ENCODE peak calls at places on chromosome 18, in ten cellular contexts. T, K, X, F, C, S, V, E, B and O are unnamed samples. For H3K4me1, the result is how much of the 10 kb centered on the place peaks cover.

GRCh38 chr18:56967032-56967431 is 179.9 kb upstream of the BOD1L2 start:
- DNase-seq in C (no peak), B (no peak), S (no peak), X (no peak), V (no peak), T (no peak), K (no peak), F (no peak), E (no peak), O (no peak)

GRCh38 chr18:65628390-65628789 is 122.4 kb upstream of the CDH7 start:
- DNase-seq in S (no peak), B (no peak), K (no peak), T (no peak), F (no peak), E (no peak), C (no peak), V (no peak), X (no peak), O (no peak)

GRCh38 chr18:59270689-59271257 is 2.5 kb downstream of the RAX start:
- DNase-seq in E (no peak), X (no peak), C (no peak), T (no peak), K (no peak), S (no peak), B (no peak), V (no peak), F (no peak), O (no peak)

GRCh38 chr18:68969027-68969426 is 171.1 kb downstream of the CCDC102B start:
- DNase-seq in B (no peak), V (no peak), E (no peak), F (no peak), C (no peak), T (no peak), K (no peak), X (no peak), S (no peak), O (no peak)

GRCh38 chr18:21706386-21706865 is 1.9 kb upstream of the ABHD3 start:
- DNase-seq in T (no peak), K (no peak), X (no peak), E (no peak), V (no peak), B (no peak), C (no peak), S (no peak), F (no peak), O (no peak)

GRCh38 chr18:58668897-58669296 is 2.4 kb upstream of the MALT1 start:
- DNase-seq in K (peak), X (peak), S (no peak), T (no peak), E (no peak), B (no peak), V (peak), C (peak), F (no peak), O (no peak)

GRCh38 chr18:64201781-64202180 is 52.9 kb upstream of the LINC00305 start:
- DNase-seq in X (no peak), E (no peak), T (no peak), B (no peak), C (no peak), K (no peak), V (no peak), S (no peak), F (no peak), O (no peak)

GRCh38 chr18:70293166-70293565 is 4.3 kb downstream of the SOCS6 start:
- DNase-seq in K (no peak), E (no peak), F (no peak), C (no peak), T (no peak), B (no peak), X (no peak), S (no peak), V (no peak), O (no peak)

GRCh38 chr18:61398961-61399632 is 65.9 kb downstream of the CDH20 start:
- DNase-seq in B (no peak), F (no peak), V (peak), E (no peak), X (no peak), C (no peak), T (no peak), S (no peak), K (no peak), O (no peak)

DNA sequence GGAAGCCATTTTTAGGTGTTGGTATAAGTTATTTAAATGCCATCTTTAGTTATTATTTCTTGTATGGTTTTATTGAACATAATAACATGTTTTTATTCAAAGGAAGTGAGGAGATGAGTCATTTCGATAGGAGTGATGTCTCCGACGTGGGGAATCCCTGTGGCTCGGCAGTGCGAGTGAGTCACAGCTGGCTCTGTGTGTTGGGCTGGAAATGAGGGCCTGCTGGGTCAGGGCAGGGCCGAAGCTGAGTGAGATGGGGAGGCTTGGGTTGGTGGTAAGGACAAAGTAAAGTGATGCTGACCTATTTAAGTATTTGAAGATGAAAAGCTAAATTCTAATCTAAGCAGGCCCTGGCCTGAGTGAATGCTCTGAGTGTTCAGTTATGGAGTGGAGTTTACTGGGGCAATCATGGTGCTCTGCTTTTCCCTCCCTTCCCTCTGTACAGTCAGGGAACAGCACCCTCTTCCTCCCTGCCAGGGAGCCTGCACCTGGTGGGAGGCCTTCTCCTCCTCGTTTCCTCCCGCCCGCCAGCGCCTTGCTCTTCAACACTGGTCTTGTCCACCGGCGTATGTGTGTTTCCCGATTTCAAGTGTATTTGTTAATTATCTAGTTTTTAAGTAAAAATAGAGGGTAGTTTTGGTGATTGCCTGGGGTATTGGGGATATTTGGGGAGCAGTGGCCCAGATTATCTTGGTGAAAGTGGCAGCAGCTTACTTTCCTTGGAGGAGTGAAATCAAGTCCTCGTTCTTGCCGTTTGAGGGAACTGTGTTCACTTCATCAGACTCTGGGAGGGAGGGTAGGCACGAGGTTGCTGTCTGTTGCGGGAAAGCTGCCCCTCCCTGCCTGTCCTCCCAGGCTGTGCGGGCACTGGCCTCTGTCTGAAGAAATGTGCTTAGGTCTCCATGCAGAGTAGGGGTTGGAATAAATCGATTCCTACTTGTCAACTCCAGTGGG is 157.0 kb downstream of the LDLRAD4 start:
- DNase-seq in T (no peak), X (no peak), F (peak), K (peak), E (peak), C (peak), S (peak), V (peak), B (no peak), O (no peak)
- H3K4me1 ChIP-seq in T (under half), X (under half), F (under half), K (under half), E (under half), C (under half), S (under half), V (under half), B (under half), O (half or more)

DNA sequence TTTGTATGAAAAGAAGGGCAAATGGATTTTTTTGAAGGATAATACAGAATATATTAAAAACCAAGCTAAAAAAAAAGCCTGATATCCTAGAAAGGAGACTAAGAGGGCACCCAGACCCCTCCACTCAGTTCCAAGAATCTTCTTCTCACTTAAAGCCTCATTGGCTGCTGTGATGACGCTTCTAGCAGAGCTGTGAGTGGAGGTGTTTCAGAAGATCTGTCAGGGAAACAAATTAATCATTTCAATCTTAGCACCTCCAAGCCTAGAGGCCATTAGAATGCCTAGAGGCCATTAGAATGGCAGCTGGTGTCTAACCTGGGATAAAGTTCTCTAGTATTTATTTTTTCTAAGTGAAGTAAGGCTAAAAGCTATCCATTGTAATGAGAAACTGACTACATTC is 164.2 kb upstream of the TMEM200C start:
- DNase-seq in F (no peak), X (no peak), T (no peak), S (no peak), B (no peak), C (no peak), K (no peak), E (no peak), V (no peak), O (no peak)
- H3K27ac ChIP-seq in F (no peak), X (no peak), T (no peak), S (no peak), B (no peak), C (no peak), K (no peak), E (no peak), V (no peak), O (no peak)

GRCh38 chr18:49061906-49062831 is 111.4 kb upstream of the SMAD7 start:
- DNase-seq in T (no peak), X (no peak), V (no peak), K (no peak), C (no peak), F (no peak), S (no peak), E (no peak), B (no peak), O (no peak)

GRCh38 chr18:49055787-49056186 is 105.0 kb upstream of the SMAD7 start:
- DNase-seq in V (peak), C (peak), B (peak), K (no peak), S (no peak), E (peak), F (no peak), T (peak), X (no peak), O (no peak)

GRCh38 chr18:49062832-49063226 is 112.1 kb upstream of the SMAD7 start:
- DNase-seq in B (no peak), X (no peak), F (no peak), K (no peak), C (no peak), E (no peak), S (no peak), T (no peak), V (no peak), O (no peak)

GRCh38 chr18:49061239-49061905 is 110.6 kb upstream of the SMAD7 start:
- DNase-seq in K (no peak), B (no peak), S (no peak), T (no peak), X (no peak), V (no peak), F (no peak), C (no peak), E (no peak), O (no peak)

GRCh38 chr18:49059028-49059670 is 108.4 kb upstream of the SMAD7 start:
- DNase-seq in V (no peak), B (no peak), F (no peak), E (no peak), T (no peak), K (no peak), X (peak), S (peak), C (no peak), O (no peak)
- TF ChIP-seq CTCF in V (peak), B (peak), F (no peak), E (no peak), T (no peak), K (peak), X (peak), S (peak), C (no peak), O (no peak)

GRCh38 chr18:74478316-74478715 is 17.8 kb upstream of the CNDP2 start:
- DNase-seq in V (no peak), E (no peak), B (no peak), T (no peak), X (no peak), K (no peak), S (no peak), F (no peak), C (no peak), O (no peak)
- H3K4me1 ChIP-seq in V (under half), E (under half), B (under half), T (under half), X (under half), K (under half), S (under half), F (under half), C (under half), O (under half)

GRCh38 chr18:26210147-26210546 is 16.1 kb upstream of the TAF4B start:
- DNase-seq in X (no peak), T (no peak), C (no peak), E (no peak), V (no peak), K (no peak), F (no peak), B (no peak), S (no peak), O (no peak)

GRCh38 chr18:26205318-26205717 is 20.9 kb upstream of the TAF4B start:
- DNase-seq in V (no peak), X (no peak), K (no peak), T (no peak), B (no peak), S (no peak), E (no peak), F (no peak), C (no peak), O (no peak)

GRCh38 chr18:26206488-26206887 is 19.8 kb upstream of the TAF4B start:
- DNase-seq in V (no peak), X (no peak), T (no peak), E (no peak), K (no peak), F (no peak), S (no peak), B (no peak), C (no peak), O (no peak)

GRCh38 chr18:26208901-26209445 is 17.3 kb upstream of the TAF4B start:
- DNase-seq in V (no peak), F (no peak), B (no peak), S (no peak), X (no peak), K (no peak), T (no peak), E (no peak), C (no peak), O (no peak)

DNA sequence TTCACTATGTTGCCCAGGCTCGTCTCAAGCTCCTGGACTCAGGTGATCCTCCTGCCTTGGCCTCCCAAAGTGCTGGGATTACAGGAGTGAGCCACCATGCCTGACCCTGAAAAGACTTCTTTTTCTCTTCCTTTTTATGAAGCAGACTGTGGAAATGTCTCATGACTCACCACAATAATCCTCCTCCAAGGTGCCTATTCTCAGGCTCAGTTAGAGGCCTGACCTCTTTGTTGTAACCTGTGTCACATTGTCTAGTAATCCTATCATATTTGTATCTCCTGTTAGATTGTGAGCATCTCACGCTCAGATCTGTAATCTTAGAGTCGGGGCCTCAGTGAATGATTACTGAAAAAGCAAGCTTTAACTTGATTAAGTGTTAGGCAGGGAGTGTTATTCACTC is 18.3 kb upstream of the TAF4B start:
- DNase-seq in V (no peak), X (no peak), S (no peak), B (no peak), K (peak), F (no peak), E (no peak), T (no peak), C (no peak), O (no peak)
- H3K27ac ChIP-seq in V (no peak), X (no peak), S (no peak), B (no peak), K (no peak), F (no peak), E (no peak), T (no peak), C (no peak), O (no peak)

GRCh38 chr18:10041180-10041579 is 127.4 kb downstream of the VAPA start:
- DNase-seq in C (no peak), S (no peak), F (peak), V (no peak), E (no peak), T (no peak), B (no peak), X (no peak), K (no peak), O (no peak)
- TF ChIP-seq CTCF in C (no peak), S (no peak), F (no peak), V (no peak), E (no peak), T (no peak), B (no peak), X (no peak), K (no peak), O (no peak)

DNA sequence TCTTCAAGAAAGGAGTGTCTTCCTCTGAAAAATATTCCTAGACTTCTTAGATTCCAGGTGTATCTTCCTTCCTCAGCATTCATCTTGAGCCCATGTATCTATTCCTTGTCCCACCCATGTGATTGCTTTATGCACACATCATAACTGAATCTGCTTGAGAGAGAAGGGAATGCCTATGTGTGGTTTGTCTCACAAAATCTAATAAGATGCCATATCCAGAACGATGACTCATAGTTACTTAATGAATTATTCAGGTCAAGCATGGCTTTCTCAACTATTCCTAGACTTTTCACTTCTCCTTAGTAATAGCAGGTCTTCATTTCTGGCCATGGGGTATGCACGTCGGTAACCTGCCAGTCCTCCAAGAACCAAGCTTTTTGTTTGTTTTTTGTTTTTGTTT is 121.8 kb downstream of the SETBP1 start:
- DNase-seq in T (no peak), B (no peak), X (no peak), K (peak), E (no peak), S (no peak), C (peak), F (no peak), V (peak), O (no peak)
- H3K4me1 ChIP-seq in T (half or more), B (under half), X (under half), K (under half), E (under half), S (under half), C (under half), F (half or more), V (under half), O (under half)

DNA sequence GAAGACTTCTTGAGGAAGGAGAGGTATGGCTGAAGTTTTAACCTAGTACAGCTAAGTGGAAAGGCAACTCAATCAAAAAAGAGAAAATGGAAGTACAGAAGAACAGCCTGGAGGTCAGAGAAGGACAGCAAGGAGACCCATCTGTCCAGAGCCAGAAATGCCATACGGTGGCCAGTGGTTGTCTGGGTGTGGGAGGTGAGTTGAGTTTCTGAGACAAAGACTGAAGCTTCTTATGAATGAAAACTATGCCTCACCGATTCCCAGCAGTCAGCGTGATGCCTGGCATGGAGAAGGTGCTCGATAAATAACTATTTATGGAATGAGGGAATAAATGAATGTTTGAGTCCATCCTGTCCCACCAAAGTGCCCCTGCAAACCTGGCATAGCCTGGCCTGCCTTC is 98.8 kb downstream of the MRO start:
- DNase-seq in S (no peak), X (no peak), E (no peak), F (no peak), K (no peak), B (no peak), T (no peak), C (no peak), V (no peak), O (no peak)
- H3K27ac ChIP-seq in S (no peak), X (no peak), E (no peak), F (no peak), K (no peak), B (no peak), T (no peak), C (no peak), V (no peak), O (no peak)

GRCh38 chr18:33757037-33757436 is 179.0 kb downstream of the ASXL3 start:
- DNase-seq in E (no peak), S (no peak), V (peak), X (no peak), B (no peak), F (no peak), T (no peak), C (peak), K (peak), O (no peak)

GRCh38 chr18:33755918-33756590 is 178.0 kb downstream of the ASXL3 start:
- DNase-seq in B (no peak), V (peak), E (no peak), C (peak), S (peak), K (peak), T (no peak), F (no peak), X (no peak), O (no peak)

DNA sequence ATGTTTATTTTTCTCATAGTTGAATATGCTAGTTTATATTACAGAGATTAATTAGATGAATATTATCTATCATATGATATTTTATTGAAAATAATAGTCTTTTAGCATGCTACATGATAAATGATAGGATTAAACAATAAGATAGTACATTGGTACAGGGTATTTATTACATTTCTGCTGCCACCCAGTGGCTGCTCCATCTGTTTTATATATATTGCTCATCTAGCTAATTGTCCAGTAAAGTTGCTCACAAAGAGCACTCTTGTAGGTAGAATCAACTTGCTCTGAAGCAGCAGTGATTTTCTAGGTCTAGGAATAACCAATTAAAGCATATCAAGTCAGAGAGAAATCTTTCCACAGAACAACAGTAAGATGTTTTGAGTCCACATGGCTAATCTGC is 183.3 kb downstream of the ASXL3 start:
- DNase-seq in B (no peak), V (peak), C (peak), T (peak), K (peak), X (no peak), F (no peak), E (no peak), S (peak), O (no peak)
- TF ChIP-seq CTCF in B (peak), V (peak), C (peak), T (no peak), K (peak), X (no peak), F (peak), E (peak), S (peak), O (no peak)